ENCODE peak calls at places on chromosomes 3 and 15, in four cellular contexts. U is heart left ventricle; B is CD4-positive, alpha-beta T cell; L is H9. P is an unnamed sample.

GRCh38 chr3:43707998-43708397 is 17.3 kb downstream of the ABHD5 start:
- DNase-seq in U (no peak), B (no peak), L (no peak), P (no peak)

GRCh38 chr3:132803889-132804288 is 81.7 kb upstream of the NPHP3 start:
- DNase-seq in U (no peak), B (no peak), L (peak; percentile 54), P (no peak)

GRCh38 chr15:49620174-49620573 is 444 bp downstream of the FAM227B start:
- DNase-seq in U (no peak), B (no peak), L (no peak), P (no peak)

GRCh38 chr3:135050536-135050935 is 255.5 kb downstream of the EPHB1 start:
- DNase-seq in U (no peak), B (no peak), L (peak; percentile 48), P (no peak)

GRCh38 chr15:51229907-51230328 is 108.5 kb downstream of the CYP19A1 start:
- DNase-seq in U (no peak), B (no peak), L (no peak), P (no peak)

GRCh38 chr3:138078901-138079344 is 36.5 kb downstream of the DZIP1L start:
- DNase-seq in U (no peak), B (no peak), L (no peak), P (no peak)

GRCh38 chr15:62928996-62929350 is 113.6 kb upstream of the TPM1 start:
- DNase-seq in U (no peak), B (no peak), L (no peak), P (no peak)

GRCh38 chr3:54047568-54047967 is 74.8 kb upstream of the CACNA2D3 start:
- DNase-seq in U (no peak), B (no peak), L (no peak), P (no peak)

GRCh38 chr3:138921316-138922292 is 25.3 kb downstream of the FOXL2 start:
- DNase-seq in U (no peak), B (no peak), L (no peak), P (no peak)

GRCh38 chr3:106748471-106748870 is 628.8 kb upstream of the CCDC54 start:
- DNase-seq in U (no peak), B (no peak), L (no peak), P (no peak)

GRCh38 chr15:31280037-31280830 is 46.4 kb upstream of the KLF13 start:
- DNase-seq in U (no peak), B (no peak), L (peak; percentile 29), P (peak; percentile 95)

GRCh38 chr15:65902373-65902772 is 33.1 kb downstream of the RAB11A start:
- DNase-seq in U (no peak), B (no peak), L (peak; percentile 81), P (peak; percentile 31)

GRCh38 chr3:95752199-95752598 is 1062.2 kb upstream of the EPHA6 start:
- DNase-seq in U (no peak), B (no peak), L (no peak), P (no peak)

GRCh38 chr3:10017636-10018292 is 8.5 kb upstream of the FANCD2 start:
- DNase-seq in U (no peak), B (no peak), L (no peak), P (no peak)

GRCh38 chr3:19739504-19739903 is 194.5 kb downstream of the EFHB start:
- DNase-seq in U (no peak), B (no peak), L (no peak), P (no peak)

GRCh38 chr3:19735111-19735510 is 198.9 kb downstream of the EFHB start:
- DNase-seq in U (no peak), B (no peak), L (no peak), P (no peak)

GRCh38 chr3:19734453-19734852 is 199.6 kb downstream of the EFHB start:
- DNase-seq in U (no peak), B (no peak), L (no peak), P (no peak)
- H3K27ac ChIP-seq in U (no peak overlapping the region), B (no peak overlapping the region), L (no peak overlapping the region), P (no peak overlapping the region)

GRCh38 chr3:157142315-157142714 is 17.6 kb downstream of the CCNL1 start:
- DNase-seq in U (no peak), B (no peak), L (no peak), P (no peak)

GRCh38 chr3:157147099-157147803 is 12.7 kb downstream of the CCNL1 start:
- DNase-seq in U (no peak), B (no peak), L (no peak), P (no peak)

GRCh38 chr3:157148123-157148889 is 11.6 kb downstream of the CCNL1 start:
- DNase-seq in U (no peak), B (peak; percentile 22), L (no peak), P (no peak)

GRCh38 chr3:157146664-157147082 is 13.3 kb downstream of the CCNL1 start:
- DNase-seq in U (no peak), B (no peak), L (no peak), P (no peak)

GRCh38 chr3:157145566-157145965 is 14.4 kb downstream of the CCNL1 start:
- DNase-seq in U (no peak), B (no peak), L (no peak), P (no peak)
- H3K27ac ChIP-seq in U (no peak overlapping the region), B (no peak overlapping the region), L (no peak overlapping the region), P (no peak overlapping the region)

DNA sequence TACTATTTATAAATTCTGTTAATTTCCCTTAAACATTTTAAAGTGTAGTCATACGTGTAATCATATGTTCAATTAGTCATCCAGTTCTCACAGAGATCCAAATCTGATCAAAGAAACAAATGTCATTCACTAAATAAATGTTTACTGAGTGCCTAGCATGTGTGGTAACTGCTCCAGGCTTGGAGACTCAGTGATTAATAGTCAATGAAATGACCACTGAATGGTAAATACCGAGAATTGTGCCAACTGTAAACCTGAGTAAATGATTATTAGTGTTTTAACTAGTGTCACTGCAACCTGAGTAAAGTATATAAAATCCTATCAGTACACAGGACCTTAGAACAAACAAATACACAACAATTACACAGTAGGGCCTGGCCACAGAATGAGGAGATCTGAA is 52.3 kb downstream of the SH3GL3 start:
- DNase-seq in U (no peak), B (no peak), L (no peak), P (no peak)
- H3K27ac ChIP-seq in U (no peak overlapping the region), B (no peak overlapping the region), L (no peak overlapping the region), P (no peak overlapping the region)

GRCh38 chr15:99682455-99682854 is 50.8 kb downstream of the LYSMD4 start:
- DNase-seq in U (no peak), B (no peak), L (no peak), P (no peak)
- H3K27ac ChIP-seq in U (peak overlapping the region; percentile 6), B (no peak overlapping the region), L (no peak overlapping the region), P (no peak overlapping the region)

GRCh38 chr3:57061556-57061955 is 1.1 kb downstream of the SPATA12 start:
- DNase-seq in U (no peak), B (no peak), L (no peak), P (no peak)
- H3K27ac ChIP-seq in U (no peak overlapping the region), B (no peak overlapping the region), L (no peak overlapping the region), P (peak overlapping the region; percentile 69)

DNA sequence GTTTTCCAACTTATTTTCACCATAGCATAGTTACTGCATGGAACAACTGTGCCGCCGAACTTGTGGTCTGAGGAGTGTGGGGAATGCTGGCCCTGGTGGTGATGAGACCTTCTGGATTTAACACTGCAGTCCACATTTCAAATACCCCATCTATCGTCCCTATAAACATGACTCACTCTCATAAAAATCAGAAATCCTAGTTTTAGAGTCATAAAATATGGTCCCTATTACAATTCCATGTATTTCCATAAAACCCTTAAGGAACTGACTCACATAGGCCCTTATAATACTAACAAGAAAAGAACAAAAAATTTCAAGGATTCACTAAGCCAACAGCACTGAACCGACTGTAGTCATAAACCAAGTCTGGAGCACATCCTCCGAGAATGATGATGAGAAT is 147.2 kb downstream of the FOXP1 start:
- DNase-seq in U (no peak), B (no peak), L (no peak), P (no peak)
- H3K27ac ChIP-seq in U (no peak overlapping the region), B (no peak overlapping the region), L (no peak overlapping the region), P (no peak overlapping the region)

DNA sequence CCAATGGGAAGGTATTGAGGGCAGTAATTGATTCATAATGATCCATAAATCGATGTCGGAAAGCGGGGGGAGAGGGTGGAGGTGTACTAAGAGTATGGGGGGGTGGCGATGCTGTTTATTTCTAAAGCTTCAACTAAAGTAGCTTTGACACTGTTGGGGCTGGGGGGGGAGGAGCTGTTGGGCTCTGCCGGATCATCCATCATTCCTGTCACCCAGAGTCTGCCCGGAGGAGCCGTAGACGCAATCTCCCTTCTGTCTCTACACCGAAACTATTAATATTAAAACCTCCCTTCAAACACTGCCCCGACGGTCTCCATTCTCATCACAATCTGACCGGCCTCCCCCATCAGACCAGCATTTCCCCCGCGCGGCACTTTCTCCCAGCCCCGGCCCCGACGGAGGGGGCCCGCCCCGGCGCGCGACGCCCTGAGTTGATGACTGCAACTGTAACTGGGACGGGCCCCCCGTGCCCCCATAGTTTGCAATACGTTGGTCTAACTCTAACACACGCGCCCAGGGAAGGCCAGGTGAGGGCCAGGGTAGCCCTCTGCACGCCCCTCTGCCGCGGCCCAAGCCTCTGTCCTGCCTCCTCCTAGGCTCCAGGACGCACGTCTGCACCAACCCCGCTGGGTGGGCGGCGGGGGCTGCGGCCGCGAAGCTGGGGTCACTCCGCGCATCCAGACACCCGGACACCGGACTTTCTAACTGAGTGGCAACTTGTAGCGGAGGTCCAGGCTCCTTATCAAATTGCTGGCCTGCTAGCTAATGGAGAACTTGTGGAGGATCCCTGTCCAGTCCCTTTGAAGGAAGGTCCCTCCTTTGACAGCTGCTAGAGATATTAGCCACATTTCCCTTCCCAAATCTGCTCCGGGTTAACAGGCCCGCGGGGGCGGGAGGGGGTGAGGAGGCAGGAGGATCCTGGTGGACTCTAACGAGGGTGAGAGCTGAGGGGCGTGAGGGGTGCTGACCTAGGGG is 212.0 kb downstream of the MEIS2 start:
- DNase-seq in U (peak; percentile 70), B (no peak), L (no peak), P (no peak)
- H3K27ac ChIP-seq in U (no peak overlapping the region), B (no peak overlapping the region), L (no peak overlapping the region), P (no peak overlapping the region)

GRCh38 chr3:183244981-183245476 is 8.0 kb upstream of the B3GNT5 start:
- DNase-seq in U (no peak), B (no peak), L (no peak), P (no peak)
- H3K27ac ChIP-seq in U (no peak overlapping the region), B (no peak overlapping the region), L (no peak overlapping the region), P (peak overlapping the region; percentile 21)

GRCh38 chr15:28014623-28015200 is 84.4 kb downstream of the OCA2 start:
- DNase-seq in U (no peak), B (no peak), L (no peak), P (no peak)
- H3K27ac ChIP-seq in U (no peak overlapping the region), B (no peak overlapping the region), L (no peak overlapping the region), P (no peak overlapping the region)

P was measured in substantia nigra.